ENCODE peak calls at places on chromosome 7, in four cellular contexts. T is lower leg skin, V is K562, B is AG04450. Q is an unnamed sample.

GRCh38 chr7:30968747-30969603 is 5.2 kb downstream of the GHRHR start:
- DNase-seq in T (peak), V (peak), B (no peak), Q (no peak)

GRCh38 chr7:91079491-91079890 is 184.7 kb upstream of the FZD1 start:
- DNase-seq in T (no peak), V (no peak), B (no peak), Q (no peak)

GRCh38 chr7:43856996-43857395 is 12.3 kb downstream of the MRPS24 start:
- DNase-seq in T (no peak), V (no peak), B (no peak), Q (no peak)

GRCh38 chr7:124457841-124458240 is 307.8 kb downstream of the GPR37 start:
- DNase-seq in T (no peak), V (no peak), B (no peak), Q (no peak)

GRCh38 chr7:120055300-120055699 is 217.7 kb upstream of the KCND2 start:
- DNase-seq in T (no peak), V (no peak), B (no peak), Q (no peak)

GRCh38 chr7:98970805-98971204 is 92.5 kb downstream of the TRRAP start:
- DNase-seq in T (no peak), V (no peak), B (no peak), Q (no peak)

GRCh38 chr7:44224216-44224950 is 23.6 kb downstream of the YKT6 start:
- DNase-seq in T (no peak), V (no peak), B (no peak), Q (no peak)

GRCh38 chr7:76505168-76506080 is 4.9 kb upstream of the UPK3B start:
- DNase-seq in T (no peak), V (peak), B (no peak), Q (no peak)

GRCh38 chr7:25121599-25121998 is 3.5 kb downstream of the CYCS start:
- DNase-seq in T (no peak), V (no peak), B (no peak), Q (no peak)

GRCh38 chr7:84102213-84102612 is 92.4 kb downstream of the SEMA3A start:
- DNase-seq in T (no peak), V (no peak), B (no peak), Q (no peak)

GRCh38 chr7:102433319-102434038 is at the start of gene ORAI2:
- DNase-seq in T (peak), V (peak), B (no peak), Q (peak)

GRCh38 chr7:42237891-42238531 is 1.0 kb upstream of the GLI3 start:
- DNase-seq in T (peak), V (peak), B (no peak), Q (no peak)

GRCh38 chr7:143492043-143492471 is 14.4 kb downstream of the TAS2R41 start:
- DNase-seq in T (no peak), V (peak), B (peak), Q (peak)

GRCh38 chr7:137335814-137336213 is 7.7 kb downstream of the PTN start:
- DNase-seq in T (no peak), V (no peak), B (no peak), Q (no peak)

GRCh38 chr7:137343483-137343841 is at the start of gene PTN:
- DNase-seq in T (no peak), V (no peak), B (peak), Q (no peak)

GRCh38 chr7:137342751-137343482 is 616 bp downstream of the PTN start:
- DNase-seq in T (no peak), V (no peak), B (no peak), Q (no peak)

GRCh38 chr7:137342340-137342739 is 1.2 kb downstream of the PTN start:
- DNase-seq in T (no peak), V (no peak), B (no peak), Q (no peak)

DNA sequence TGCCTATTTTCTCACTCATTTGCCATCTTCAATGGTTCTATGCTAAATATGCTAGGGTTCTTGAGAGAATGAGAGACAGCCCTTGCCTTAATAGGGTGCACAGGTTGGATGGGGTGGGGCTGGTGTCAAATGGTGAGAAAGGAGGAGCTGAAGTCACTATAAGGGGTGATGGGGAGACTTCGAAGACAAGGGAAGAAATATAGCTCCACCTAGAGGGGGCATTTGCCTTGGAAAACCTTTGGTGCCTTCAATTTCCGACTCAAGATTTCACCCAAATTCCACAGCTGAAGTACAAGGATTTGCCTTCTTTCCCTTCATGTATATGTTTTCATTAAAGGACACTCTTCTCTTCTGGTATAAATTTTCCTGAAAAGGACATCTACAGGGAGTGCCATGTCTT is 5.6 kb downstream of the PTN start:
- DNase-seq in T (no peak), V (no peak), B (no peak), Q (no peak)
- TF ChIP-seq CTCF in T (no peak), V (no peak), B (peak), Q (no peak)

DNA sequence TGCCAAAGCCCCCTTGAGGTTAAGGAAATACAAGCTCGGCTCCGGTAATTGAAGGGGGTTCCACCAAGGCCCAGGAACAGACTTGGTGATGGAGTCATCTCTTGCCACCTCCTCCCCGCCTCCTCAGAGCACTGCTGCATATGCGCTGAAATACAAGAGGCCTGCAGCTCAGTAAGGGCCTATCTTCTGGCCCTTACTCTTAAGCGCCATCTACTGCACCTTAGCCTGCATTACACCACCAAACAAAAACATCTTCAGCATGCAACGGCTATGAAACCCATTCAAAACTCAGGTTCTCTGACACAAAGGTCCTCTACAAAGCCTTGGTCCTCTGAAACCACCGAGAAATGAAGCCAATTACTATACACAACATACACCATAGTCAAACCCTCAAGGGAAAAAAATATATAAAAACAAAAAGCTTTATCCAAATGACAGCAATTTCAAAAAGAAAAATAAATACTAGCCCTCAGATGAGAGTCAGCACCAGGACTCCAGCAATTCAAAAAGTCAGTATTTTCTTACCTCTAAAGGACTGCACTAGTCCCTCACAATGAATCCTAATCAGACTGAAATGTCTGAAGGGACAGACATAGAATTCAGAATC is 176.8 kb upstream of the TBX20 start:
- DNase-seq in T (no peak), V (peak), B (no peak), Q (no peak)
- TF ChIP-seq CTCF in T (no peak), V (peak), B (peak), Q (no peak)

DNA sequence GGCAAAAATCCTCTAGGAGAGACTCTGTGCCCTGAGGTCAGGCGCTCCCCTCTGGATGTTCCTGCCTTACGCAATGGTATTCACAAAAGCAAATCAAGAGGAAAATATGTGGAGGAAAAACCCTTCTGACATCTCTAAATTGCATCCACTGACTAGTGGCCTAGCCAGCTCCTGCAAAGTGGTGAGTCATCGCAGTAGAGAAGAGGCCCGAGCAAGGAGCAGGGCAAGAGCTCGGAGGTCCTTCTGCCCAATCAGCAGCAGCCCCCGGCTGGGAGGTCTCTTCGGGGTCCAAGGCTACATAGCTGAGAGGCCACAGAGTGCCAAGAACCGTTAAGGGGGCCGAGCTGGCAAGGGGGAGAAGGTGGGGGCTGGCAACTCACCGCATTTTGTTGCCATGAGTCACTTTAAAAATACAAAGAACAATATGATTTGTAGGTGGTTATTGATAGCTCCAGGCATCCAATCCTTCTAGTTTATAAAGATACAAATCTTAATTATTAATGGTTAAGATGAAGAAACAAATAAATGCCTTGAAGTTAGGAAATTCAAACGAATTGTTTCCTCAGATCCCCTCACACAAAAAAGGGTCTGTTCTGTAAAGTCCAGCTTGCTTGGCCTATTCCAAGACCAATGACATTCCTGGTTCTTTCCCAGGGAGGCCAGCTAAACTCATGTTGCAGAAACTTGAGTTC is 161.6 kb downstream of the PKD1L1 start:
- DNase-seq in T (peak), V (no peak), B (peak), Q (peak)
- TF ChIP-seq CTCF in T (no peak), V (no peak), B (no peak), Q (no peak)

GRCh38 chr7:1412322-1413261 is 46.7 kb downstream of the MICALL2 start:
- DNase-seq in T (peak), V (peak), B (peak), Q (peak)
- TF ChIP-seq CTCF in T (no peak), V (peak), B (peak), Q (peak)

DNA sequence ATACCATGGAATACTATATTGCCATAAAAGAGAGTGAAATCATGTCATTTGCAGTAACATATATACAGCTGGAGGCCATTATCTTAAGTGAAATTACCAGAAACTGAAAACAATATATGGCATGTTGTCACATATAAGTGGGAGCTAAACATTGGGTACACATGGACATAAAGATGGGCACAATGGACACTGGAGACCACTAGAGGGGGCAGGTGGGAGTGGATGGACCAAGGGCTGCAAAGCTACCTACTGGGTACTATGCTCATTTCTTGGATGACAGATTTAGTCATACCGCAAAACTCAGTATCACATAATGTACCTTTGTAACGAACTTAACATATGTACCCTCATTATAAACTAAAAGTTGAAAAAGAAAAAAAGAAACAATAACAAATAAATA is 1167.6 kb downstream of the NXPH1 start:
- DNase-seq in T (no peak), V (no peak), B (no peak), Q (no peak)
- TF ChIP-seq CTCF in T (no peak), V (peak), B (no peak), Q (no peak)

GRCh38 chr7:36019538-36019937 is 133.5 kb upstream of the EEPD1 start:
- DNase-seq in T (no peak), V (no peak), B (no peak), Q (no peak)

GRCh38 chr7:36021917-36022550 is 131.0 kb upstream of the EEPD1 start:
- DNase-seq in T (no peak), V (no peak), B (no peak), Q (no peak)

GRCh38 chr7:36019966-36020365 is 133.1 kb upstream of the EEPD1 start:
- DNase-seq in T (no peak), V (no peak), B (no peak), Q (no peak)

GRCh38 chr7:36023025-36023424 is 130.0 kb upstream of the EEPD1 start:
- DNase-seq in T (no peak), V (no peak), B (no peak), Q (no peak)

DNA sequence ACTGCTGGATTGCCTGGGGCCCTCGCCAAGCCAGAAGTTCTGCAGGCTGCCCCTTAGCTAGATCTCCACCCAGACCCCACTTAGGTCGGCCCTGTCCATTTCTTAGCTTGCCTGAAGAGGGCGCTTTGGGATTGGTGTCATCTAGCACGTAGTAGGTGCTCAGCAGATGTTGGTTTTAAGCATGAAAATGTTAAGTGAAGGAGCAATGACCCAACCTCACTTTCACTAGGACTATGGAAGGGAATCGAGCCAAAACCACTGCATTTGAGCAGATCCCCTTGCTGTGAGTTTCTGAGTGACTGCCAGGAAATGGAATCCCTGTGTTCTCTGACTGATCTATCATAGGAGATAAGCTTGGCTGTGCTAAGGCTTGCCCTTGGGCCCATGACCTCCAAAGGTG is 131.7 kb upstream of the EEPD1 start:
- DNase-seq in T (no peak), V (peak), B (no peak), Q (peak)
- TF ChIP-seq CTCF in T (no peak), V (peak), B (peak), Q (peak)

GRCh38 chr7:154792436-154793055 is 210.4 kb downstream of the PAXIP1 start:
- DNase-seq in T (no peak), V (no peak), B (no peak), Q (no peak)

GRCh38 chr7:154795014-154795413 is 207.9 kb downstream of the PAXIP1 start:
- DNase-seq in T (no peak), V (no peak), B (no peak), Q (no peak)

GRCh38 chr7:154795437-154795836 is 207.5 kb downstream of the PAXIP1 start:
- DNase-seq in T (no peak), V (no peak), B (no peak), Q (no peak)

GRCh38 chr7:154791611-154792010 is 211.3 kb downstream of the PAXIP1 start:
- DNase-seq in T (no peak), V (no peak), B (no peak), Q (no peak)

GRCh38 chr7:154794147-154794780 is 208.7 kb downstream of the PAXIP1 start:
- DNase-seq in T (no peak), V (peak), B (no peak), Q (no peak)
- TF ChIP-seq CTCF in T (no peak), V (peak), B (no peak), Q (no peak)

Q was measured in A549.